ENCODE peak calls at places on chromosomes 3 and 15, in eight cellular contexts. X is OCI-M1, T is NCI-H2029, L is A673, V is Calu3, Y is esophagus muscularis mucosa, E is ELF-1, B is osteoblast. G is an unnamed sample.

GRCh38 chr3:101936419-101937331 is 87.4 kb downstream of the NFKBIZ start:
- DNase-seq in T (no peak), Y (no peak), V (no peak), L (peak), B (peak), E (no peak), X (peak), G (peak)

GRCh38 chr3:49004352-49005297 is 2.6 kb upstream of the WDR6 start:
- DNase-seq in E (no peak), V (peak), B (peak), T (peak), Y (no peak), X (no peak), L (no peak), G (no peak)

GRCh38 chr3:62095756-62096155 is 277.6 kb downstream of the FEZF2 start:
- DNase-seq in T (no peak), B (no peak), Y (no peak), V (no peak), X (no peak), E (no peak), L (no peak), G (no peak)

GRCh38 chr3:197186887-197187588 is 111.4 kb downstream of the DLG1 start:
- DNase-seq in V (peak), X (peak), L (peak), Y (no peak), T (peak), B (peak), E (no peak), G (peak)

GRCh38 chr3:113914646-113915045 is 33.2 kb upstream of the ZDHHC23 start:
- DNase-seq in L (no peak), Y (no peak), E (no peak), X (no peak), T (no peak), V (no peak), B (no peak), G (no peak)

GRCh38 chr15:72166716-72167417 is 30.7 kb downstream of the GRAMD2A start:
- DNase-seq in T (no peak), E (no peak), X (no peak), V (no peak), L (no peak), B (peak), Y (no peak), G (no peak)

GRCh38 chr15:96293446-96293845 is 37.1 kb upstream of the NR2F2 start:
- DNase-seq in Y (no peak), X (no peak), L (no peak), T (no peak), V (no peak), E (no peak), B (no peak), G (no peak)

GRCh38 chr15:74431645-74432044 is 2.1 kb downstream of the SEMA7A start:
- DNase-seq in X (no peak), T (no peak), B (peak), E (no peak), Y (no peak), L (no peak), V (no peak), G (no peak)

GRCh38 chr3:35633332-35634124 is 5.8 kb upstream of the ARPP21 start:
- DNase-seq in X (peak), V (no peak), Y (no peak), T (no peak), B (no peak), L (no peak), E (no peak), G (no peak)

GRCh38 chr3:143084856-143085731 is 34.5 kb upstream of the CHST2 start:
- DNase-seq in Y (peak), L (no peak), V (no peak), B (peak), E (no peak), T (no peak), X (peak), G (peak)

GRCh38 chr3:185585523-185585861 is 603 bp upstream of the SENP2 start:
- DNase-seq in Y (no peak), T (no peak), E (no peak), L (no peak), B (no peak), X (no peak), V (no peak), G (no peak)

GRCh38 chr15:81189583-81190283 is 6.9 kb upstream of the IL16 start:
- DNase-seq in L (peak), X (no peak), Y (no peak), V (no peak), T (no peak), E (no peak), B (peak), G (no peak)